ENCODE peak calls at places on chromosome 13, in six cellular contexts. Z is Kasumi-1; I is RWPE1; R is activated T-helper 1 cell treated with anti-CD3 and anti-CD28 coated beads, Interleukin-2, amount 50 U/mL, for 16 hours; W is brain microvascular endothelial cell; V is left ventricle myocardium inferior. T is an unnamed sample.

GRCh38 chr13:52644108-52644507 is 1.9 kb downstream of the HNRNPA1L2 start:
- DNase-seq in Z (no peak), I (peak), R (no peak), W (no peak), V (no peak), T (no peak)

GRCh38 chr13:47114030-47114429 is 217.2 kb upstream of the HTR2A start:
- DNase-seq in Z (no peak), I (peak), R (no peak), W (peak), V (no peak), T (peak)

GRCh38 chr13:42967660-42968059 is 24.4 kb downstream of the EPSTI1 start:
- DNase-seq in Z (no peak), I (peak), R (no peak), W (no peak), V (no peak), T (no peak)

GRCh38 chr13:44819762-44820161 is 169.5 kb downstream of the NUFIP1 start:
- DNase-seq in Z (no peak), I (no peak), R (no peak), W (no peak), V (no peak), T (no peak)

GRCh38 chr13:24672141-24673132 is 7.8 kb upstream of the ATP12A start:
- DNase-seq in Z (no peak), I (no peak), R (no peak), W (no peak), V (no peak), T (no peak)

GRCh38 chr13:43815204-43815603 is 28.4 kb upstream of the ENOX1 start:
- DNase-seq in Z (no peak), I (peak), R (no peak), W (peak), V (no peak), T (peak)

GRCh38 chr13:48160879-48161278 is 66.0 kb upstream of the MED4 start:
- DNase-seq in Z (no peak), I (peak), R (no peak), W (peak), V (peak), T (peak)

GRCh38 chr13:85798999-85799646 is at the start of gene SLITRK6:
- DNase-seq in Z (no peak), I (peak), R (no peak), W (peak), V (no peak), T (peak)

GRCh38 chr13:58488251-58488650 is 856.7 kb downstream of the PCDH17 start:
- DNase-seq in Z (no peak), I (no peak), R (no peak), W (no peak), V (no peak), T (no peak)

GRCh38 chr13:95411641-95412040 is 110.4 kb upstream of the ABCC4 start:
- DNase-seq in Z (no peak), I (no peak), R (no peak), W (no peak), V (no peak), T (peak)

GRCh38 chr13:73933795-73934194 is 200.4 kb downstream of the KLF12 start:
- DNase-seq in Z (no peak), I (no peak), R (no peak), W (no peak), V (no peak), T (no peak)

GRCh38 chr13:62243146-62243545 is 827.5 kb upstream of the PCDH20 start:
- DNase-seq in Z (no peak), I (no peak), R (no peak), W (no peak), V (no peak), T (no peak)

GRCh38 chr13:105202384-105202783 is 1333.1 kb downstream of the EFNB2 start:
- DNase-seq in Z (peak), I (no peak), R (no peak), W (peak), V (no peak), T (peak)